ENCODE peak calls at places on chromosomes 2 and 18, in ten cellular contexts. S, W, X, D, U, C, L, O, H and J are unnamed samples.
A peak's percentile ranks its signal among the peaks of the same experiment; 100 is the strongest.

GRCh38 chr2:146597291-146597690 is 1247.5 kb upstream of the ACVR2A start:
- DNase-seq in D (no peak), O (no peak), L (no peak), H (no peak), U (no peak), W (no peak), X (no peak), C (no peak), S (no peak), J (no peak)

GRCh38 chr2:212228651-212229253 is 309.9 kb downstream of the ERBB4 start:
- DNase-seq in D (no peak), L (no peak), U (no peak), S (no peak), W (peak; percentile 8), O (no peak), X (no peak), H (no peak), C (no peak), J (no peak)

GRCh38 chr18:13483316-13484270 is 242.8 kb downstream of the FAM210A start:
- DNase-seq in S (no peak), D (no peak), H (no peak), L (no peak), C (no peak), X (no peak), O (no peak), W (no peak), U (no peak), J (no peak)

GRCh38 chr18:13572721-13573120 is 153.6 kb downstream of the FAM210A start:
- DNase-seq in X (no peak), S (no peak), O (no peak), L (no peak), H (no peak), U (no peak), D (no peak), W (no peak), C (no peak), J (no peak)

GRCh38 chr2:61182059-61182383 is 20.0 kb downstream of the C2orf74 start:
- DNase-seq in L (no peak), D (no peak), C (no peak), H (no peak), S (no peak), X (no peak), W (no peak), U (no peak), O (no peak), J (no peak)

GRCh38 chr2:168466834-168467565 is 10.9 kb downstream of the CERS6 start:
- DNase-seq in X (no peak), U (no peak), D (no peak), O (no peak), H (no peak), C (no peak), L (no peak), W (no peak), S (no peak), J (no peak)

GRCh38 chr2:36477315-36477714 is 120.7 kb downstream of the FEZ2 start:
- DNase-seq in D (no peak), W (no peak), C (no peak), X (no peak), S (no peak), U (no peak), O (no peak), H (no peak), L (no peak), J (no peak)

GRCh38 chr2:230682546-230682945 is 30.1 kb upstream of the CAB39 start:
- DNase-seq in S (no peak), H (no peak), X (no peak), W (no peak), U (no peak), C (no peak), L (no peak), D (no peak), O (no peak), J (no peak)

DNA sequence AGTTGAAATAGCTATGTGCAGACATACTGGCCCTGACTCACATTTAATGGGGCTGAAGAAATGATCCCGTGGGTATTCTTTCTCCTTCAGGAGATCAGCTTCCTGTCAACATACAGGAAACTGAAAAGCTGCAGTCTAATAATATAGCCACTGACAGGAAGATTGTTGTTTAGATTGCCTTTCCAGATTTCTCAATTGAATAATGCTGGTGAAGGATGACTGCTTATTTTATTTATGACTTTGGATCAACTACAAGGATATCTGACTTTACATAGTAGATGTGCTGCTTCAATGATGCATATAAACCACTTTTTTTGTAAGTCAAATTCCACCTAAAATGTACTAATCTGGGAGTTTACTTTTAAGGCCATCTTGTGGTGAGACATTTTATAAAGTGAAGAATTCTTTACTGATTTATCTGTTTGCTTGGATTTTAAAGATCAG is 93.4 kb upstream of the MAP4K3 start:
- DNase-seq in D (peak; percentile 94), O (no peak), C (no peak), W (peak; percentile 73), L (no peak), H (no peak), S (no peak), U (no peak), X (no peak), J (peak; percentile 60)
- H3K27ac ChIP-seq in D (peak overlapping the region; percentile 70), O (no peak overlapping the region), C (no peak overlapping the region), W (no peak overlapping the region), L (no peak overlapping the region), H (no peak overlapping the region), S (no peak overlapping the region), U (no peak overlapping the region), X (no peak overlapping the region), J (peak overlapping the region; percentile 38)

GRCh38 chr2:65608391-65608790 is 176.0 kb upstream of the SPRED2 start:
- DNase-seq in D (no peak), H (no peak), O (no peak), X (no peak), L (no peak), W (no peak), U (no peak), S (no peak), C (no peak), J (no peak)

GRCh38 chr2:65607906-65608305 is 175.5 kb upstream of the SPRED2 start:
- DNase-seq in W (no peak), L (no peak), C (no peak), S (no peak), U (no peak), D (no peak), X (no peak), O (no peak), H (no peak), J (no peak)

GRCh38 chr2:65602851-65603250 is 170.5 kb upstream of the SPRED2 start:
- DNase-seq in D (no peak), W (no peak), H (no peak), X (no peak), L (no peak), C (no peak), O (no peak), S (no peak), U (no peak), J (no peak)

GRCh38 chr2:65604246-65604645 is 171.8 kb upstream of the SPRED2 start:
- DNase-seq in S (no peak), D (no peak), X (no peak), U (no peak), W (peak; percentile 17), H (no peak), L (no peak), C (no peak), O (no peak), J (peak; percentile 18)

DNA sequence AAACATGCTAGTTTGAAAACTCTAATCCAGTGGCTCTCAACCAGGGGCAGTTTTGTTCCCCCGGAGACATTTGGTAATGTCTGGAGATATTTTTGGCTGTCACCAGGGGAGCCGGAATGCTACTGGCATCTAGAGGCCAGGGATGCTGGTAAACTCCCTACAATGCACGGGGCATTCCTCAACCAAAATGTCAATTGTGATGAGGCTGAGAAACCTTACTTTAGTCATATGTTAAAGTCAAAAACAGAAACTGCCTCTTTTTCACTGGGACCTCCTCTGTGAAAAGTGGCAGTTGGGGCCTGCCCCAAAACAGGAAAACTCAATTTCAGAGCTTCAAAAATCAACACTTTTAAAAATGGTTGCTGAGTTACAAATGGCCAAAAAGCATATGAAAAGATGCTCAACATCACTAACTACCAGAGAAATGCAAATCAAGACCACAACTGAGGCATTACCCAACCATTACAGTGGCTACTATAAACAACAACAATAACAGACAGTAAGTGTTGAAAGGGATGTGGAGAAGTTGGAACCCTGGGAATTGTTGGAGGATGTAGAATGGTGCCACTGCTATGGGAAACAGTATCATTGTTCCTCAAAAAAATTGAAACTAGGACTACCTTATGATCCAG is 173.1 kb upstream of the SPRED2 start:
- DNase-seq in H (no peak), U (no peak), C (no peak), W (no peak), O (no peak), L (no peak), S (no peak), X (no peak), D (no peak), J (no peak)
- TF ChIP-seq CTCF in H (no peak), U (no peak), C (no peak), W (no peak), O (no peak), L (no peak), S (no peak), X (no peak), D (no peak), J (no peak)

GRCh38 chr2:229206548-229206947 is 64.5 kb downstream of the PID1 start:
- DNase-seq in D (no peak), U (no peak), L (no peak), H (no peak), O (no peak), X (no peak), C (no peak), S (no peak), W (no peak), J (no peak)

GRCh38 chr2:229202646-229203045 is 68.4 kb downstream of the PID1 start:
- DNase-seq in U (no peak), W (no peak), H (no peak), D (peak; percentile 36), O (no peak), L (no peak), S (no peak), C (no peak), X (no peak), J (no peak)

GRCh38 chr2:229205704-229206103 is 65.4 kb downstream of the PID1 start:
- DNase-seq in C (no peak), O (no peak), W (no peak), D (peak; percentile 2), X (no peak), L (no peak), U (no peak), S (no peak), H (no peak), J (no peak)

GRCh38 chr2:229199267-229199666 is 71.8 kb downstream of the PID1 start:
- DNase-seq in L (no peak), X (no peak), C (no peak), D (no peak), O (no peak), W (no peak), H (no peak), U (no peak), S (no peak), J (no peak)

GRCh38 chr2:229201522-229201921 is 69.6 kb downstream of the PID1 start:
- DNase-seq in X (no peak), S (no peak), W (no peak), H (no peak), U (no peak), L (no peak), C (no peak), O (no peak), D (no peak), J (no peak)
- H3K27ac ChIP-seq in X (no peak overlapping the region), S (no peak overlapping the region), W (no peak overlapping the region), H (no peak overlapping the region), U (no peak overlapping the region), L (no peak overlapping the region), C (no peak overlapping the region), O (no peak overlapping the region), D (no peak overlapping the region), J (no peak overlapping the region)

GRCh38 chr18:66562279-66562678 is 41.6 kb downstream of the CDH19 start:
- DNase-seq in L (no peak), D (no peak), X (no peak), C (no peak), S (no peak), O (no peak), H (no peak), U (no peak), W (no peak), J (no peak)

GRCh38 chr18:66558773-66559172 is 45.1 kb downstream of the CDH19 start:
- DNase-seq in W (peak; percentile 36), S (no peak), D (peak; percentile 42), H (no peak), O (no peak), X (no peak), C (no peak), U (no peak), L (no peak), J (no peak)

GRCh38 chr18:66557091-66557490 is 46.8 kb downstream of the CDH19 start:
- DNase-seq in L (no peak), W (no peak), H (no peak), C (no peak), O (no peak), D (no peak), X (no peak), U (no peak), S (no peak), J (no peak)

GRCh38 chr18:66564236-66564635 is 39.7 kb downstream of the CDH19 start:
- DNase-seq in O (no peak), C (no peak), H (no peak), S (no peak), L (no peak), D (no peak), W (no peak), X (no peak), U (no peak), J (no peak)

DNA sequence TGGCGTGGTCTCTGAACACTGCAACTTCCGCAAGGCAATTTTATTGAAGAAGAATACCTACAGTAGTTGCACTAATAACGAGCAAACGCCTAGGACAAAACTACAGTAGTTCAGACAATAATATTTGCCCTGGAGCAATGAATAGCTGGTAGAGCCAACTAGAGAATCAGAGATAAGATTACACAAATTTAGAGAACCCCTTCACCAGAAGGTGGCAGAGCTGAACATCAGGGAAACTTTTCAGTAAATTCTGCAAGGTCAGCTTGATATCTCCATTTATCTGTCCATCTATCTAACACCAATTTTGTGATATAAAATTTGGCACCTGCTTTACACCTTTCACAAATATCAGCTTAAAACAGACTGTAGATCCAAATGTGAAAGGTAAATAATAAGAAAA is 43.8 kb downstream of the CDH19 start:
- DNase-seq in H (no peak), S (no peak), L (no peak), X (no peak), C (no peak), U (no peak), D (peak; percentile 67), O (peak; percentile 40), W (peak; percentile 36), J (peak; percentile 30)
- TF ChIP-seq CTCF in H (peak; percentile 18), S (peak; percentile 39), L (no peak), X (no peak), C (no peak), U (no peak), D (peak; percentile 66), O (peak; percentile 52), W (peak; percentile 43), J (peak; percentile 59)